ENCODE peak calls at places on chromosomes 11 and 22, in nine cellular contexts. One of them, this sample, is unnamed.
A peak's percentile ranks its signal among the peaks of the same experiment; 100 is the strongest.

GRCh38 chr11:26860411-26860810 is 133.5 kb upstream of the FIBIN start:
- DNase-seq in left ventricle myocardium inferior: no peak
- DNase-seq in A549: no peak
- DNase-seq in tibial nerve: no peak
- DNase-seq in thoracic aorta: no peak
- DNase-seq in mammary epithelial cell: no peak
- DNase-seq in HepG2: no peak
- DNase-seq in CD8-positive, alpha-beta T cell: no peak
- DNase-seq in suprapubic skin: no peak
- DNase-seq in this sample: no peak

GRCh38 chr11:110249066-110249465 is 47.3 kb downstream of the RDX start:
- DNase-seq in A549: no peak
- DNase-seq in HepG2: no peak
- DNase-seq in CD8-positive, alpha-beta T cell: no peak
- DNase-seq in tibial nerve: no peak
- DNase-seq in mammary epithelial cell: no peak
- DNase-seq in suprapubic skin: no peak
- DNase-seq in left ventricle myocardium inferior: no peak
- DNase-seq in thoracic aorta: no peak
- DNase-seq in this sample: no peak

GRCh38 chr11:116225236-116225635 is 547.6 kb downstream of the BUD13 start:
- DNase-seq in mammary epithelial cell: no peak
- DNase-seq in tibial nerve: no peak
- DNase-seq in thoracic aorta: no peak
- DNase-seq in suprapubic skin: no peak
- DNase-seq in CD8-positive, alpha-beta T cell: no peak
- DNase-seq in A549: no peak
- DNase-seq in HepG2: no peak
- DNase-seq in left ventricle myocardium inferior: no peak
- DNase-seq in this sample: no peak

GRCh38 chr11:4480577-4481539 is 1.6 kb upstream of the OR52K1 start:
- DNase-seq in tibial nerve: no peak
- DNase-seq in HepG2: no peak
- DNase-seq in CD8-positive, alpha-beta T cell: no peak
- DNase-seq in mammary epithelial cell: peak; percentile 77
- DNase-seq in thoracic aorta: no peak
- DNase-seq in left ventricle myocardium inferior: no peak
- DNase-seq in suprapubic skin: no peak
- DNase-seq in A549: no peak
- DNase-seq in this sample: no peak

GRCh38 chr11:69064394-69064957 is 15.7 kb downstream of the TPCN2 start:
- DNase-seq in thoracic aorta: no peak
- DNase-seq in CD8-positive, alpha-beta T cell: no peak
- DNase-seq in left ventricle myocardium inferior: no peak
- DNase-seq in A549: no peak
- DNase-seq in tibial nerve: no peak
- DNase-seq in HepG2: no peak
- DNase-seq in mammary epithelial cell: no peak
- DNase-seq in suprapubic skin: no peak
- DNase-seq in this sample: no peak

GRCh38 chr22:19085233-19086043 is 36.8 kb downstream of the DGCR2 start:
- DNase-seq in suprapubic skin: no peak
- DNase-seq in tibial nerve: no peak
- DNase-seq in mammary epithelial cell: peak; percentile 16
- DNase-seq in thoracic aorta: no peak
- DNase-seq in CD8-positive, alpha-beta T cell: no peak
- DNase-seq in A549: peak; percentile 31
- DNase-seq in left ventricle myocardium inferior: no peak
- DNase-seq in HepG2: peak; percentile 26
- DNase-seq in this sample: no peak

GRCh38 chr11:116335078-116335477 is 437.7 kb downstream of the BUD13 start:
- DNase-seq in CD8-positive, alpha-beta T cell: no peak
- DNase-seq in tibial nerve: no peak
- DNase-seq in HepG2: no peak
- DNase-seq in thoracic aorta: no peak
- DNase-seq in suprapubic skin: no peak
- DNase-seq in left ventricle myocardium inferior: no peak
- DNase-seq in mammary epithelial cell: no peak
- DNase-seq in A549: no peak
- DNase-seq in this sample: no peak

GRCh38 chr22:39474351-39474991 is 17.7 kb downstream of the MGAT3 start:
- DNase-seq in thoracic aorta: no peak
- DNase-seq in left ventricle myocardium inferior: no peak
- DNase-seq in A549: no peak
- DNase-seq in suprapubic skin: no peak
- DNase-seq in HepG2: no peak
- DNase-seq in mammary epithelial cell: no peak
- DNase-seq in CD8-positive, alpha-beta T cell: no peak
- DNase-seq in tibial nerve: no peak
- DNase-seq in this sample: no peak

GRCh38 chr11:117520201-117520600 is 192.5 kb downstream of the CEP164 start:
- DNase-seq in thoracic aorta: no peak
- DNase-seq in CD8-positive, alpha-beta T cell: no peak
- DNase-seq in left ventricle myocardium inferior: no peak
- DNase-seq in tibial nerve: no peak
- DNase-seq in HepG2: no peak
- DNase-seq in mammary epithelial cell: no peak
- DNase-seq in A549: no peak
- DNase-seq in suprapubic skin: no peak
- DNase-seq in this sample: no peak

GRCh38 chr22:44364750-44365118 is 52.0 kb upstream of the SHISAL1 start:
- DNase-seq in thoracic aorta: no peak
- DNase-seq in CD8-positive, alpha-beta T cell: no peak
- DNase-seq in suprapubic skin: peak; percentile 69
- DNase-seq in mammary epithelial cell: no peak
- DNase-seq in tibial nerve: no peak
- DNase-seq in HepG2: no peak
- DNase-seq in left ventricle myocardium inferior: peak; percentile 34
- DNase-seq in A549: no peak
- DNase-seq in this sample: no peak

GRCh38 chr11:6926208-6927029 is at the start of gene ZNF215:
- DNase-seq in suprapubic skin: peak; percentile 78
- DNase-seq in thoracic aorta: peak; percentile 41
- DNase-seq in CD8-positive, alpha-beta T cell: no peak
- DNase-seq in tibial nerve: peak; percentile 25
- DNase-seq in mammary epithelial cell: peak; percentile 88
- DNase-seq in HepG2: no peak
- DNase-seq in left ventricle myocardium inferior: peak; percentile 72
- DNase-seq in A549: peak; percentile 33
- DNase-seq in this sample: peak; percentile 56

GRCh38 chr11:42329930-42330555 is 870.6 kb upstream of the LRRC4C start:
- DNase-seq in suprapubic skin: no peak
- DNase-seq in left ventricle myocardium inferior: no peak
- DNase-seq in A549: no peak
- DNase-seq in CD8-positive, alpha-beta T cell: no peak
- DNase-seq in thoracic aorta: no peak
- DNase-seq in HepG2: no peak
- DNase-seq in mammary epithelial cell: peak; percentile 84
- DNase-seq in tibial nerve: no peak
- DNase-seq in this sample: no peak

GRCh38 chr22:33496112-33496511 is 424.2 kb downstream of the LARGE1 start:
- DNase-seq in CD8-positive, alpha-beta T cell: no peak
- DNase-seq in suprapubic skin: no peak
- DNase-seq in thoracic aorta: no peak
- DNase-seq in A549: no peak
- DNase-seq in mammary epithelial cell: no peak
- DNase-seq in tibial nerve: no peak
- DNase-seq in HepG2: no peak
- DNase-seq in left ventricle myocardium inferior: no peak
- DNase-seq in this sample: no peak

GRCh38 chr11:95341246-95341645 is 110.2 kb upstream of the SESN3 start:
- DNase-seq in CD8-positive, alpha-beta T cell: no peak
- DNase-seq in left ventricle myocardium inferior: no peak
- DNase-seq in mammary epithelial cell: peak; percentile 43
- DNase-seq in tibial nerve: no peak
- DNase-seq in HepG2: no peak
- DNase-seq in thoracic aorta: no peak
- DNase-seq in A549: no peak
- DNase-seq in suprapubic skin: no peak
- DNase-seq in this sample: no peak

GRCh38 chr11:61839742-61840141 is 11.6 kb downstream of the FADS2 start:
- DNase-seq in left ventricle myocardium inferior: no peak
- DNase-seq in HepG2: no peak
- DNase-seq in suprapubic skin: no peak
- DNase-seq in thoracic aorta: no peak
- DNase-seq in CD8-positive, alpha-beta T cell: no peak
- DNase-seq in A549: no peak
- DNase-seq in mammary epithelial cell: no peak
- DNase-seq in tibial nerve: no peak
- DNase-seq in this sample: no peak

GRCh38 chr22:42347281-42347824 is 76.9 kb upstream of the TCF20 start:
- DNase-seq in thoracic aorta: no peak
- DNase-seq in A549: no peak
- DNase-seq in tibial nerve: no peak
- DNase-seq in HepG2: no peak
- DNase-seq in CD8-positive, alpha-beta T cell: no peak
- DNase-seq in suprapubic skin: no peak
- DNase-seq in mammary epithelial cell: no peak
- DNase-seq in left ventricle myocardium inferior: no peak
- DNase-seq in this sample: no peak

GRCh38 chr22:39471421-39472141 is 14.8 kb downstream of the MGAT3 start:
- DNase-seq in HepG2: no peak
- DNase-seq in CD8-positive, alpha-beta T cell: no peak
- DNase-seq in thoracic aorta: no peak
- DNase-seq in suprapubic skin: no peak
- DNase-seq in mammary epithelial cell: peak; percentile 21
- DNase-seq in A549: no peak
- DNase-seq in left ventricle myocardium inferior: no peak
- DNase-seq in tibial nerve: no peak
- DNase-seq in this sample: no peak

GRCh38 chr22:38108561-38109319 is 1.7 kb downstream of the BAIAP2L2 start:
- DNase-seq in HepG2: no peak
- DNase-seq in suprapubic skin: no peak
- DNase-seq in left ventricle myocardium inferior: no peak
- DNase-seq in CD8-positive, alpha-beta T cell: no peak
- DNase-seq in A549: no peak
- DNase-seq in mammary epithelial cell: no peak
- DNase-seq in thoracic aorta: no peak
- DNase-seq in tibial nerve: no peak
- DNase-seq in this sample: no peak
- H3K27ac ChIP-seq in HepG2: peak overlapping the region; percentile 72
- H3K27ac ChIP-seq in suprapubic skin: no peak overlapping the region
- H3K27ac ChIP-seq in left ventricle myocardium inferior: no peak overlapping the region
- H3K27ac ChIP-seq in CD8-positive, alpha-beta T cell: no peak overlapping the region
- H3K27ac ChIP-seq in A549: peak overlapping the region; percentile 76
- H3K27ac ChIP-seq in mammary epithelial cell: no peak overlapping the region
- H3K27ac ChIP-seq in thoracic aorta: no peak overlapping the region
- H3K27ac ChIP-seq in tibial nerve: peak overlapping the region; percentile 55
- H3K27ac ChIP-seq in this sample: peak overlapping the region; percentile 48

DNA sequence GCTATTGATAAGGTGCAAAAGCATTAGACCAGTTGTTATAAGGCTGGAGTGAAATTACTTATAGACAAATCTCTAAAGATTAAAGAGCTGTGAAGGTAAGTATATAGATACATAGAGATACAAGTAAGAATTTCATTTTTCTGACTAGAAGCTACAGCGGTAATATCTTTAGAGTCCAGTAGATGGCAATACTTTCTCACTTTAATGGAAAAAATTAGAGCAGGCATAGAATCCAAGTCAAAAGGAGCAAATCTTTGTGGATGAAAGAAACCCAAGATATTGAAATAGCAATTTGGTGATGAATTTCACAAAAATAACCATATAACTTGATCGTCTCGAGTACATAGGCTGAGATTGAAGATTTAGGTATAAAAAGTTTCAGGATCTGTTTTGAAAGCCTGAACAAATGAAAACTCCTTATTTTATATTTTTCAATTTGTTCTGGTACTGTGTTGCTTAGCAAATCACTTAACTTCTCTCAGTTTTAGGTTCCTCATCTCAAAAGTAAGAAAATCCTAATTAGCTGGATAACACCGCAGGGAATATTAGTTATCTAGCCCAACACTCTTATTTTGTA is 81.9 kb downstream of the UVRAG start:
- DNase-seq in HepG2: peak; percentile 35
- DNase-seq in tibial nerve: no peak
- DNase-seq in CD8-positive, alpha-beta T cell: no peak
- DNase-seq in mammary epithelial cell: peak; percentile 35
- DNase-seq in thoracic aorta: no peak
- DNase-seq in suprapubic skin: no peak
- DNase-seq in left ventricle myocardium inferior: no peak
- DNase-seq in A549: peak; percentile 25
- DNase-seq in this sample: no peak
- TF ChIP-seq CTCF in HepG2: peak; percentile 62
- TF ChIP-seq CTCF in tibial nerve: peak; percentile 62
- TF ChIP-seq CTCF in CD8-positive, alpha-beta T cell: peak; percentile 85
- TF ChIP-seq CTCF in mammary epithelial cell: peak; percentile 59
- TF ChIP-seq CTCF in thoracic aorta: peak; percentile 71
- TF ChIP-seq CTCF in suprapubic skin: peak; percentile 64
- TF ChIP-seq CTCF in left ventricle myocardium inferior: peak; percentile 80
- TF ChIP-seq CTCF in A549: peak; percentile 81
- TF ChIP-seq CTCF in this sample: peak; percentile 90

GRCh38 chr11:118915396-118915795 is 10.3 kb downstream of the BCL9L start:
- DNase-seq in left ventricle myocardium inferior: no peak
- DNase-seq in HepG2: no peak
- DNase-seq in CD8-positive, alpha-beta T cell: no peak
- DNase-seq in suprapubic skin: no peak
- DNase-seq in mammary epithelial cell: no peak
- DNase-seq in tibial nerve: no peak
- DNase-seq in A549: no peak
- DNase-seq in thoracic aorta: no peak
- DNase-seq in this sample: no peak
- H3K4me3 ChIP-seq in left ventricle myocardium inferior: peak overlapping the region; percentile 99
- H3K4me3 ChIP-seq in HepG2: no peak overlapping the region
- H3K4me3 ChIP-seq in CD8-positive, alpha-beta T cell: no peak overlapping the region
- H3K4me3 ChIP-seq in suprapubic skin: no peak overlapping the region
- H3K4me3 ChIP-seq in mammary epithelial cell: no peak overlapping the region
- H3K4me3 ChIP-seq in tibial nerve: no peak overlapping the region
- H3K4me3 ChIP-seq in A549: peak overlapping the region; percentile 11
- H3K4me3 ChIP-seq in thoracic aorta: peak overlapping the region; percentile 0
- H3K4me3 ChIP-seq in this sample: no peak overlapping the region

DNA sequence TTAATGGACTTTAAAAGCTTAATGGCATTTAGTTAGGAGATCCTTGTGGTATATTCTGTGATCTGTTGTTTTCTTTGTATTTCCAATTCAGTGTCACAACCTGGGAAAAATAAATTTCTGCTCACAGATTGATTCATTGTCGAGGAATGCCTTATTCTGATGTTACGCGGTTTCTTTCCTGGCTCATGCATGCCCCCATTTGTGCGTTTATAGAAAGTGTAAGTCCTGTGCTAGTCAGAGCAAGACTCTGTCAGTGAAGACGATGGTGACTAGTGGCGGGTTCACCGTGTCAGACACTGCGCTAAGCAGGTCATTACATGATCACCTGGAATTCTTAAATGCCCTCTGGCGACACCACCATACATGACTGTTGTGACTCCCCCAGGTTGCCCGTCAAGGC is 169.4 kb downstream of the TBC1D22A start:
- DNase-seq in thoracic aorta: no peak
- DNase-seq in A549: no peak
- DNase-seq in HepG2: no peak
- DNase-seq in suprapubic skin: no peak
- DNase-seq in CD8-positive, alpha-beta T cell: no peak
- DNase-seq in tibial nerve: no peak
- DNase-seq in mammary epithelial cell: peak; percentile 83
- DNase-seq in left ventricle myocardium inferior: no peak
- DNase-seq in this sample: no peak
- H3K27ac ChIP-seq in thoracic aorta: no peak overlapping the region
- H3K27ac ChIP-seq in A549: no peak overlapping the region
- H3K27ac ChIP-seq in HepG2: no peak overlapping the region
- H3K27ac ChIP-seq in suprapubic skin: no peak overlapping the region
- H3K27ac ChIP-seq in CD8-positive, alpha-beta T cell: no peak overlapping the region
- H3K27ac ChIP-seq in tibial nerve: no peak overlapping the region
- H3K27ac ChIP-seq in mammary epithelial cell: no peak overlapping the region
- H3K27ac ChIP-seq in left ventricle myocardium inferior: no peak overlapping the region
- H3K27ac ChIP-seq in this sample: no peak overlapping the region

GRCh38 chr11:44309483-44310197 is at the start of gene ALX4:
- DNase-seq in mammary epithelial cell: peak; percentile 43
- DNase-seq in thoracic aorta: no peak
- DNase-seq in suprapubic skin: peak; percentile 54
- DNase-seq in left ventricle myocardium inferior: peak; percentile 53
- DNase-seq in tibial nerve: no peak
- DNase-seq in A549: no peak
- DNase-seq in HepG2: no peak
- DNase-seq in CD8-positive, alpha-beta T cell: no peak
- DNase-seq in this sample: no peak
- TF ChIP-seq CTCF in mammary epithelial cell: no peak
- TF ChIP-seq CTCF in thoracic aorta: no peak
- TF ChIP-seq CTCF in suprapubic skin: no peak
- TF ChIP-seq CTCF in left ventricle myocardium inferior: no peak
- TF ChIP-seq CTCF in tibial nerve: no peak
- TF ChIP-seq CTCF in A549: no peak
- TF ChIP-seq CTCF in HepG2: no peak
- TF ChIP-seq CTCF in CD8-positive, alpha-beta T cell: no peak
- TF ChIP-seq CTCF in this sample: no peak